ENCODE peak calls at places on chromosomes 16 and 17, in nine cellular contexts. One of them, this sample, is unnamed.

GRCh38 chr17:72237223-72237622 is 116.4 kb downstream of the SOX9 start:
- DNase-seq in NT2/D1: no peak
- DNase-seq in neural progenitor cell: no peak
- DNase-seq in adipocyte: no peak
- DNase-seq in IMR-90: no peak
- DNase-seq in heart left ventricle: no peak
- DNase-seq in tibial nerve: no peak
- DNase-seq in PC-3: no peak
- DNase-seq in mammary epithelial cell: no peak
- DNase-seq in this sample: no peak

GRCh38 chr17:50308666-50309065 is 34.4 kb downstream of the TMEM92 start:
- DNase-seq in neural progenitor cell: no peak
- DNase-seq in tibial nerve: no peak
- DNase-seq in IMR-90: peak; percentile 74
- DNase-seq in PC-3: no peak
- DNase-seq in adipocyte: no peak
- DNase-seq in NT2/D1: no peak
- DNase-seq in mammary epithelial cell: no peak
- DNase-seq in heart left ventricle: no peak
- DNase-seq in this sample: no peak

GRCh38 chr17:10099051-10099571 is 99.3 kb downstream of the GAS7 start:
- DNase-seq in tibial nerve: no peak
- DNase-seq in IMR-90: peak; percentile 57
- DNase-seq in mammary epithelial cell: no peak
- DNase-seq in heart left ventricle: no peak
- DNase-seq in adipocyte: peak; percentile 95
- DNase-seq in NT2/D1: no peak
- DNase-seq in PC-3: no peak
- DNase-seq in neural progenitor cell: no peak
- DNase-seq in this sample: no peak

GRCh38 chr17:32852811-32853210 is 24.1 kb downstream of the MYO1D start:
- DNase-seq in PC-3: peak; percentile 35
- DNase-seq in NT2/D1: no peak
- DNase-seq in adipocyte: no peak
- DNase-seq in neural progenitor cell: no peak
- DNase-seq in IMR-90: no peak
- DNase-seq in heart left ventricle: no peak
- DNase-seq in mammary epithelial cell: peak; percentile 44
- DNase-seq in tibial nerve: no peak
- DNase-seq in this sample: no peak

GRCh38 chr16:70809392-70810060 is 8.6 kb upstream of the VAC14 start:
- DNase-seq in neural progenitor cell: no peak
- DNase-seq in IMR-90: no peak
- DNase-seq in adipocyte: no peak
- DNase-seq in NT2/D1: no peak
- DNase-seq in mammary epithelial cell: peak; percentile 44
- DNase-seq in heart left ventricle: no peak
- DNase-seq in PC-3: no peak
- DNase-seq in tibial nerve: no peak
- DNase-seq in this sample: no peak

GRCh38 chr17:27535178-27535928 is 79.1 kb downstream of the KSR1 start:
- DNase-seq in mammary epithelial cell: no peak
- DNase-seq in IMR-90: peak; percentile 44
- DNase-seq in PC-3: no peak
- DNase-seq in NT2/D1: no peak
- DNase-seq in tibial nerve: no peak
- DNase-seq in neural progenitor cell: no peak
- DNase-seq in adipocyte: no peak
- DNase-seq in heart left ventricle: no peak
- DNase-seq in this sample: no peak

GRCh38 chr16:1916654-1916990 is 1.6 kb downstream of the HS3ST6 start:
- DNase-seq in mammary epithelial cell: no peak
- DNase-seq in heart left ventricle: no peak
- DNase-seq in tibial nerve: no peak
- DNase-seq in NT2/D1: no peak
- DNase-seq in PC-3: no peak
- DNase-seq in neural progenitor cell: peak; percentile 82
- DNase-seq in IMR-90: no peak
- DNase-seq in adipocyte: no peak
- DNase-seq in this sample: no peak

GRCh38 chr16:83842755-83843507 is 35.2 kb downstream of the HSBP1 start:
- DNase-seq in heart left ventricle: no peak
- DNase-seq in PC-3: no peak
- DNase-seq in adipocyte: peak; percentile 10
- DNase-seq in IMR-90: no peak
- DNase-seq in NT2/D1: no peak
- DNase-seq in mammary epithelial cell: no peak
- DNase-seq in neural progenitor cell: peak; percentile 24
- DNase-seq in tibial nerve: no peak
- DNase-seq in this sample: peak; percentile 53

GRCh38 chr17:17970699-17971430 is 1.3 kb downstream of the TOM1L2 start:
- DNase-seq in NT2/D1: no peak
- DNase-seq in adipocyte: peak; percentile 24
- DNase-seq in mammary epithelial cell: no peak
- DNase-seq in neural progenitor cell: no peak
- DNase-seq in heart left ventricle: no peak
- DNase-seq in IMR-90: no peak
- DNase-seq in tibial nerve: no peak
- DNase-seq in PC-3: peak; percentile 87
- DNase-seq in this sample: no peak

GRCh38 chr16:46801428-46802049 is 29.4 kb downstream of the C16orf87 start:
- DNase-seq in NT2/D1: peak; percentile 11
- DNase-seq in neural progenitor cell: peak; percentile 39
- DNase-seq in adipocyte: peak; percentile 70
- DNase-seq in heart left ventricle: no peak
- DNase-seq in tibial nerve: no peak
- DNase-seq in IMR-90: peak; percentile 25
- DNase-seq in PC-3: peak; percentile 57
- DNase-seq in mammary epithelial cell: no peak
- DNase-seq in this sample: peak; percentile 47

GRCh38 chr17:64153565-64153964 is 23.6 kb upstream of the ERN1 start:
- DNase-seq in neural progenitor cell: no peak
- DNase-seq in tibial nerve: no peak
- DNase-seq in adipocyte: no peak
- DNase-seq in NT2/D1: no peak
- DNase-seq in heart left ventricle: no peak
- DNase-seq in mammary epithelial cell: no peak
- DNase-seq in IMR-90: no peak
- DNase-seq in PC-3: no peak
- DNase-seq in this sample: no peak

GRCh38 chr17:8324132-8324531 is 14.1 kb downstream of the ARHGEF15 start:
- DNase-seq in adipocyte: no peak
- DNase-seq in heart left ventricle: no peak
- DNase-seq in tibial nerve: no peak
- DNase-seq in NT2/D1: no peak
- DNase-seq in IMR-90: no peak
- DNase-seq in mammary epithelial cell: no peak
- DNase-seq in neural progenitor cell: no peak
- DNase-seq in PC-3: no peak
- DNase-seq in this sample: no peak

DNA sequence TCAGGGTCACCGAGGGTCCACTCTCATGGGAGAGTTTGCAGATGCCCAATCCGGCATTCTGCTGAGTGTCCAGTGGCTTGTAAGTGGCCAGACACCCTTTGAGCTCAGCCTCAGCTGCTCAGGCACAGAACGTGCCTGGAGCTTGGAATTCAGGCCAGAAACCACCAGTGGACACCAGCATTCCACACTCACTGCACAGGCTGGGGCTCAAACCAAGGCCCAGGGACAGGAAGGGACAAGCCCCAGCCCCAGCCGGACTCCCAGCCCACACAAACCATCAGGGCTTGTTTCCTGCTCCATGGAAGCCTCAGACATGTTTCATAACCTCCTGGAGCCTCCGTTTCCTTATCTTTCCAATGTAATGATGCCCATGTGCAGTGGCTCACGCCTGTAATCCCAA is 5.0 kb upstream of the NPRL3 start:
- DNase-seq in tibial nerve: no peak
- DNase-seq in PC-3: no peak
- DNase-seq in adipocyte: peak; percentile 34
- DNase-seq in heart left ventricle: no peak
- DNase-seq in mammary epithelial cell: peak; percentile 21
- DNase-seq in neural progenitor cell: no peak
- DNase-seq in IMR-90: no peak
- DNase-seq in NT2/D1: no peak
- DNase-seq in this sample: no peak
- H3K36me3 ChIP-seq in tibial nerve: no peaks in the 10 kb centered on the region
- H3K36me3 ChIP-seq in PC-3: no peaks in the 10 kb centered on the region
- H3K36me3 ChIP-seq in adipocyte: no peaks in the 10 kb centered on the region
- H3K36me3 ChIP-seq in heart left ventricle: no peaks in the 10 kb centered on the region
- H3K36me3 ChIP-seq in mammary epithelial cell: no peaks in the 10 kb centered on the region
- H3K36me3 ChIP-seq in neural progenitor cell: no peaks in the 10 kb centered on the region
- H3K36me3 ChIP-seq in IMR-90: no peaks in the 10 kb centered on the region
- H3K36me3 ChIP-seq in NT2/D1: no peaks in the 10 kb centered on the region
- H3K36me3 ChIP-seq in this sample: no peaks in the 10 kb centered on the region

GRCh38 chr16:31216116-31216469 is 842 bp downstream of the PYDC1 start:
- DNase-seq in adipocyte: no peak
- DNase-seq in NT2/D1: no peak
- DNase-seq in tibial nerve: no peak
- DNase-seq in PC-3: no peak
- DNase-seq in IMR-90: no peak
- DNase-seq in mammary epithelial cell: no peak
- DNase-seq in heart left ventricle: no peak
- DNase-seq in neural progenitor cell: no peak
- DNase-seq in this sample: no peak
- H3K4me3 ChIP-seq in adipocyte: peak overlapping the region; percentile 68
- H3K4me3 ChIP-seq in NT2/D1: peak overlapping the region; percentile 65
- H3K4me3 ChIP-seq in tibial nerve: peak overlapping the region; percentile 44
- H3K4me3 ChIP-seq in PC-3: peak overlapping the region; percentile 68
- H3K4me3 ChIP-seq in IMR-90: no peak overlapping the region
- H3K4me3 ChIP-seq in mammary epithelial cell: no peak overlapping the region
- H3K4me3 ChIP-seq in heart left ventricle: peak overlapping the region; percentile 50
- H3K4me3 ChIP-seq in neural progenitor cell: peak overlapping the region; percentile 51
- H3K4me3 ChIP-seq in this sample: no peak overlapping the region

GRCh38 chr16:50320310-50320709 is 48.5 kb downstream of the BRD7 start:
- DNase-seq in heart left ventricle: no peak
- DNase-seq in tibial nerve: no peak
- DNase-seq in neural progenitor cell: no peak
- DNase-seq in NT2/D1: no peak
- DNase-seq in IMR-90: no peak
- DNase-seq in mammary epithelial cell: no peak
- DNase-seq in adipocyte: no peak
- DNase-seq in PC-3: no peak
- DNase-seq in this sample: no peak
- H3K36me3 ChIP-seq in heart left ventricle: peaks cover 100% of the 10 kb centered on the region
- H3K36me3 ChIP-seq in tibial nerve: peaks cover 12% of the 10 kb centered on the region
- H3K36me3 ChIP-seq in neural progenitor cell: peaks cover 7% of the 10 kb centered on the region
- H3K36me3 ChIP-seq in NT2/D1: peaks cover 95% of the 10 kb centered on the region
- H3K36me3 ChIP-seq in IMR-90: peaks cover 39% of the 10 kb centered on the region
- H3K36me3 ChIP-seq in mammary epithelial cell: peaks cover 27% of the 10 kb centered on the region
- H3K36me3 ChIP-seq in adipocyte: peaks cover 74% of the 10 kb centered on the region
- H3K36me3 ChIP-seq in PC-3: peaks cover 27% of the 10 kb centered on the region
- H3K36me3 ChIP-seq in this sample: peaks cover 91% of the 10 kb centered on the region

GRCh38 chr17:15301845-15302244 is 36.7 kb upstream of the PMP22 start:
- DNase-seq in mammary epithelial cell: no peak
- DNase-seq in adipocyte: no peak
- DNase-seq in tibial nerve: no peak
- DNase-seq in PC-3: no peak
- DNase-seq in heart left ventricle: no peak
- DNase-seq in neural progenitor cell: no peak
- DNase-seq in IMR-90: no peak
- DNase-seq in NT2/D1: no peak
- DNase-seq in this sample: no peak
- H3K4me3 ChIP-seq in mammary epithelial cell: no peak overlapping the region
- H3K4me3 ChIP-seq in adipocyte: no peak overlapping the region
- H3K4me3 ChIP-seq in tibial nerve: no peak overlapping the region
- H3K4me3 ChIP-seq in PC-3: no peak overlapping the region
- H3K4me3 ChIP-seq in heart left ventricle: no peak overlapping the region
- H3K4me3 ChIP-seq in neural progenitor cell: no peak overlapping the region
- H3K4me3 ChIP-seq in IMR-90: no peak overlapping the region
- H3K4me3 ChIP-seq in NT2/D1: no peak overlapping the region
- H3K4me3 ChIP-seq in this sample: no peak overlapping the region

DNA sequence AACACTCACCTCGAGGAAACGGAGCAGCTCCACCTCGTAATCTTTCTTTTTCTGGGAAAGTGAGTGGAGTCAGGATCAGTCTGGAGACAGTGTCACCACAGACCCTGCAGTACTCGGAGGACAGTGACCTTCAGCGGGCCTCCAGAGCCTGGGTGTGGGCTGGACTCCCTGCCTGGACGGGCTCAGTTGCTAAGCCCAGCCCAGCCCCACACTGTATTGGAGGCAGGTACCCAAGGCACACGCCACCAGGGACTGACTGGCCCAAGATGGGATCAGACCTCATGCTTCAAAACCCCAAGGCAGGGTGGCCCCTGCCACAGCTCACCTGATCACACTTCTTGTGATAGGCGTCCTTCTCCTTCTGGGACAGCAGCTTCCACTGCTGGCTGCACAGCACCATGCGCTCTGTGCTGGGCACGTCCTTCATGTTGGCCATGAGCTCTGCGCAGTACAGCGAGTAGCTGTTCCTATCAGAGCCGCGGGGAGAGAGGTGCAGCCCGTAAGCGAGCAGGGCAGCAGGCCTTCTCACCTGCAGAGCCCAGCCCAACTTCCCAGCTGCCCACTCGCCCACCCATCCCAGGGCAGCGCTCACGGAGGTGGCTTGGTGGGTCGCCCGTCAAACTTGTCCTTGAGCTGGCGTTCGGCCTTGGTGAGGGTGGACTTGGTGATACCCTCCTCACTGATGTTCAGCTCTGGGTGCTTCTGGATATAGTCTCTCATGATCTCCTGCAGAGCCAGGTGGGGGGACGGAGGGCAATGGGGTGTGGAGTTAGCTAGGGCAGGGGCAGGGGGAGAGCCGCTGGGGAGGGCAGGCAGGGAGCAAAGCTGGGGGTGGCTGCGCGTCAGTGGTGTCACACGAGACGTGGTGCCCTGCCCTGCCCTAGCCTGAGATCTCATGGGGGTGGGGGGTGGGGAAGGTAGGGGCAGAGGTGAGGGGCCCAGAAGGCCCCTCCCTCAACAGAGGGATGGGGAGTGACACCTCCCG is 7.9 kb downstream of the UBTF start:
- DNase-seq in heart left ventricle: no peak
- DNase-seq in neural progenitor cell: no peak
- DNase-seq in IMR-90: no peak
- DNase-seq in adipocyte: no peak
- DNase-seq in PC-3: no peak
- DNase-seq in NT2/D1: no peak
- DNase-seq in tibial nerve: no peak
- DNase-seq in mammary epithelial cell: no peak
- DNase-seq in this sample: no peak
- H3K36me3 ChIP-seq in heart left ventricle: peaks cover 94% of the 10 kb centered on the region
- H3K36me3 ChIP-seq in neural progenitor cell: peaks cover 3% of the 10 kb centered on the region
- H3K36me3 ChIP-seq in IMR-90: peaks cover 74% of the 10 kb centered on the region
- H3K36me3 ChIP-seq in adipocyte: peaks cover 62% of the 10 kb centered on the region
- H3K36me3 ChIP-seq in PC-3: peaks cover 68% of the 10 kb centered on the region
- H3K36me3 ChIP-seq in NT2/D1: peaks cover 95% of the 10 kb centered on the region
- H3K36me3 ChIP-seq in tibial nerve: peaks cover 31% of the 10 kb centered on the region
- H3K36me3 ChIP-seq in mammary epithelial cell: peaks cover 22% of the 10 kb centered on the region
- H3K36me3 ChIP-seq in this sample: peaks cover 83% of the 10 kb centered on the region